ENCODE peak calls at places on chromosome X, in nine cellular contexts. One of them, this sample, is unnamed.

GRCh38 chrX:129777218-129777768 is 2.5 kb upstream of the SASH3 start:
- DNase-seq in astrocyte of the cerebellum: no peak
- DNase-seq in mucosa of descending colon: peak; percentile 90
- DNase-seq in OCI-LY7: peak; percentile 84
- DNase-seq in HCT116: no peak
- DNase-seq in IMR-90: no peak
- DNase-seq in PC-9: peak; percentile 66
- DNase-seq in endothelial cell: no peak
- DNase-seq in AG04450: no peak
- DNase-seq in this sample: peak; percentile 80

GRCh38 chrX:130028196-130028595 is 45.8 kb downstream of the BCORL1 start:
- DNase-seq in astrocyte of the cerebellum: no peak
- DNase-seq in mucosa of descending colon: no peak
- DNase-seq in OCI-LY7: peak; percentile 37
- DNase-seq in HCT116: peak; percentile 3
- DNase-seq in IMR-90: peak; percentile 39
- DNase-seq in PC-9: peak; percentile 51
- DNase-seq in endothelial cell: peak; percentile 55
- DNase-seq in AG04450: peak; percentile 2
- DNase-seq in this sample: peak; percentile 57

GRCh38 chrX:104659037-104659744 is 93.2 kb downstream of the IL1RAPL2 start:
- DNase-seq in astrocyte of the cerebellum: peak; percentile 53
- DNase-seq in mucosa of descending colon: no peak
- DNase-seq in OCI-LY7: no peak
- DNase-seq in HCT116: no peak
- DNase-seq in IMR-90: no peak
- DNase-seq in PC-9: peak; percentile 17
- DNase-seq in endothelial cell: no peak
- DNase-seq in AG04450: no peak
- DNase-seq in this sample: no peak

GRCh38 chrX:152925835-152926234 is 28.0 kb downstream of the ZNF185 start:
- DNase-seq in astrocyte of the cerebellum: no peak
- DNase-seq in mucosa of descending colon: no peak
- DNase-seq in OCI-LY7: no peak
- DNase-seq in HCT116: no peak
- DNase-seq in IMR-90: no peak
- DNase-seq in PC-9: no peak
- DNase-seq in endothelial cell: no peak
- DNase-seq in AG04450: no peak
- DNase-seq in this sample: no peak

GRCh38 chrX:153492153-153492454 is 2.7 kb upstream of the BGN start:
- DNase-seq in astrocyte of the cerebellum: no peak
- DNase-seq in mucosa of descending colon: no peak
- DNase-seq in OCI-LY7: no peak
- DNase-seq in HCT116: no peak
- DNase-seq in IMR-90: no peak
- DNase-seq in PC-9: no peak
- DNase-seq in endothelial cell: no peak
- DNase-seq in AG04450: no peak
- DNase-seq in this sample: no peak

GRCh38 chrX:128781506-128781905 is 729.3 kb upstream of the ACTRT1 start:
- DNase-seq in astrocyte of the cerebellum: no peak
- DNase-seq in mucosa of descending colon: no peak
- DNase-seq in OCI-LY7: peak; percentile 26
- DNase-seq in HCT116: no peak
- DNase-seq in IMR-90: no peak
- DNase-seq in PC-9: peak; percentile 18
- DNase-seq in endothelial cell: peak; percentile 49
- DNase-seq in AG04450: no peak
- DNase-seq in this sample: peak; percentile 30

GRCh38 chrX:1554469-1555210 is 17.7 kb upstream of the P2RY8 start:
- DNase-seq in astrocyte of the cerebellum: no peak
- DNase-seq in mucosa of descending colon: peak; percentile 64
- DNase-seq in OCI-LY7: peak; percentile 54
- DNase-seq in HCT116: no peak
- DNase-seq in IMR-90: no peak
- DNase-seq in PC-9: no peak
- DNase-seq in endothelial cell: no peak
- DNase-seq in AG04450: no peak
- DNase-seq in this sample: peak; percentile 29

GRCh38 chrX:1534321-1535168 is 2.4 kb downstream of the P2RY8 start:
- DNase-seq in astrocyte of the cerebellum: no peak
- DNase-seq in mucosa of descending colon: no peak
- DNase-seq in OCI-LY7: peak; percentile 69
- DNase-seq in HCT116: no peak
- DNase-seq in IMR-90: no peak
- DNase-seq in PC-9: no peak
- DNase-seq in endothelial cell: no peak
- DNase-seq in AG04450: no peak
- DNase-seq in this sample: peak; percentile 82

GRCh38 chrX:2549874-2550273 is 49.1 kb upstream of the DHRSX start:
- DNase-seq in astrocyte of the cerebellum: no peak
- DNase-seq in mucosa of descending colon: no peak
- DNase-seq in OCI-LY7: no peak
- DNase-seq in HCT116: no peak
- DNase-seq in IMR-90: no peak
- DNase-seq in PC-9: no peak
- DNase-seq in endothelial cell: no peak
- DNase-seq in AG04450: no peak
- DNase-seq in this sample: no peak

DNA sequence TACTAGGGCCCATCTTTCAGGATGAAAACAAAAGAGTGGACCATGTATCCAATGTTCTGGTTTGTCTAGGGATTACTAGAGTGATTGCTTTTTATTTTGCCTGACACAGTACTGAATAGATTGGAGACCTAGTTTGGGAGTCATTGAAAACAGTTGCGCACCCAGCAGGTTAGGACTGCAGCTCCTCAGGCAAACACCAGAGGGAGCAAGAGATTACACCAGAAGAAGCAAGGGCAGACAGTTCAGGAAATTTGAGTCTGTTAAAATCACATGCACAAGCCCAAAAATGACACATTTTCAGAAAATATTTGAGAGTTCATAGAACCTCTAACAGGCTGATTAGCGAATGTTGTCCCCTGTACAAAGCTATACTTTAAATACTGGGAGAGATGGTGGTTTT is 55.6 kb downstream of the CYLC1 start:
- DNase-seq in astrocyte of the cerebellum: no peak
- DNase-seq in mucosa of descending colon: no peak
- DNase-seq in OCI-LY7: peak; percentile 1
- DNase-seq in HCT116: no peak
- DNase-seq in IMR-90: peak; percentile 11
- DNase-seq in PC-9: peak; percentile 14
- DNase-seq in endothelial cell: peak; percentile 24
- DNase-seq in AG04450: no peak
- DNase-seq in this sample: peak; percentile 0
- TF ChIP-seq CTCF in astrocyte of the cerebellum: peak; percentile 43
- TF ChIP-seq CTCF in mucosa of descending colon: peak; percentile 25
- TF ChIP-seq CTCF in OCI-LY7: peak; percentile 54
- TF ChIP-seq CTCF in HCT116: no peak
- TF ChIP-seq CTCF in IMR-90: peak; percentile 54
- TF ChIP-seq CTCF in PC-9: peak; percentile 63
- TF ChIP-seq CTCF in endothelial cell: peak; percentile 49
- TF ChIP-seq CTCF in AG04450: peak; percentile 33
- TF ChIP-seq CTCF in this sample: no peak

DNA sequence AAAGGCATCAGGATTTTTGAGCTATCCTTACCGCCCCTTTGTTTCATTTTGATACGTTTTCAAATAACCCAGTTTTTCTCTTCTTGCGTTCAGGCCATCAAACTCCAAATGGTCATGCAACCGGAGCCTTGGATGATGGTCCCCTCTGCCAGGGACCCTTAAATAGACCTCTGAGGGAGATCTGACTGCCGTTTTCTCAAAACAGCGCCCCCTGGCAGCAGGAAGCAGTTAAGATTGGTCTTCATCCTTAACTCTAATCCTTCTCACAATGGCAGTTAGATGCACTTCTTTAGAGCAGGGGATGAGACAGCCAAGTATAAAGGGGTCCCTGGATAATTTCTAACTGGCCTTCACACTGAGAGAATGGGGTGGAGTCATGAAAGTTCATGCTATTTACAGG is 525.0 kb upstream of the SPANXN1 start:
- DNase-seq in astrocyte of the cerebellum: no peak
- DNase-seq in mucosa of descending colon: no peak
- DNase-seq in OCI-LY7: no peak
- DNase-seq in HCT116: no peak
- DNase-seq in IMR-90: no peak
- DNase-seq in PC-9: no peak
- DNase-seq in endothelial cell: no peak
- DNase-seq in AG04450: no peak
- DNase-seq in this sample: no peak
- TF ChIP-seq CTCF in astrocyte of the cerebellum: no peak
- TF ChIP-seq CTCF in mucosa of descending colon: no peak
- TF ChIP-seq CTCF in OCI-LY7: peak; percentile 38
- TF ChIP-seq CTCF in HCT116: no peak
- TF ChIP-seq CTCF in IMR-90: no peak
- TF ChIP-seq CTCF in PC-9: peak; percentile 42
- TF ChIP-seq CTCF in endothelial cell: no peak
- TF ChIP-seq CTCF in AG04450: no peak
- TF ChIP-seq CTCF in this sample: no peak

GRCh38 chrX:151801980-151802379 is 67.4 kb downstream of the CNGA2 start:
- DNase-seq in astrocyte of the cerebellum: no peak
- DNase-seq in mucosa of descending colon: no peak
- DNase-seq in OCI-LY7: no peak
- DNase-seq in HCT116: no peak
- DNase-seq in IMR-90: no peak
- DNase-seq in PC-9: peak; percentile 17
- DNase-seq in endothelial cell: no peak
- DNase-seq in AG04450: no peak
- DNase-seq in this sample: no peak
- TF ChIP-seq CTCF in astrocyte of the cerebellum: no peak
- TF ChIP-seq CTCF in mucosa of descending colon: no peak
- TF ChIP-seq CTCF in OCI-LY7: no peak
- TF ChIP-seq CTCF in HCT116: peak; percentile 35
- TF ChIP-seq CTCF in IMR-90: peak; percentile 16
- TF ChIP-seq CTCF in PC-9: peak; percentile 72
- TF ChIP-seq CTCF in endothelial cell: no peak
- TF ChIP-seq CTCF in AG04450: peak; percentile 40
- TF ChIP-seq CTCF in this sample: no peak

GRCh38 chrX:119635179-119635578 is 29.0 kb upstream of the NKRF start:
- DNase-seq in astrocyte of the cerebellum: no peak
- DNase-seq in mucosa of descending colon: no peak
- DNase-seq in OCI-LY7: no peak
- DNase-seq in HCT116: no peak
- DNase-seq in IMR-90: no peak
- DNase-seq in PC-9: no peak
- DNase-seq in endothelial cell: no peak
- DNase-seq in AG04450: no peak
- DNase-seq in this sample: no peak

GRCh38 chrX:119640621-119641020 is 34.4 kb upstream of the NKRF start:
- DNase-seq in astrocyte of the cerebellum: no peak
- DNase-seq in mucosa of descending colon: no peak
- DNase-seq in OCI-LY7: no peak
- DNase-seq in HCT116: no peak
- DNase-seq in IMR-90: no peak
- DNase-seq in PC-9: no peak
- DNase-seq in endothelial cell: no peak
- DNase-seq in AG04450: no peak
- DNase-seq in this sample: no peak

GRCh38 chrX:119636419-119636818 is 30.2 kb upstream of the NKRF start:
- DNase-seq in astrocyte of the cerebellum: no peak
- DNase-seq in mucosa of descending colon: no peak
- DNase-seq in OCI-LY7: no peak
- DNase-seq in HCT116: no peak
- DNase-seq in IMR-90: no peak
- DNase-seq in PC-9: no peak
- DNase-seq in endothelial cell: no peak
- DNase-seq in AG04450: no peak
- DNase-seq in this sample: peak; percentile 24

GRCh38 chrX:119635799-119636198 is 29.6 kb upstream of the NKRF start:
- DNase-seq in astrocyte of the cerebellum: no peak
- DNase-seq in mucosa of descending colon: no peak
- DNase-seq in OCI-LY7: no peak
- DNase-seq in HCT116: no peak
- DNase-seq in IMR-90: no peak
- DNase-seq in PC-9: no peak
- DNase-seq in endothelial cell: no peak
- DNase-seq in AG04450: no peak
- DNase-seq in this sample: no peak

GRCh38 chrX:119638725-119639471 is 32.7 kb upstream of the NKRF start:
- DNase-seq in astrocyte of the cerebellum: no peak
- DNase-seq in mucosa of descending colon: no peak
- DNase-seq in OCI-LY7: no peak
- DNase-seq in HCT116: no peak
- DNase-seq in IMR-90: peak; percentile 6
- DNase-seq in PC-9: no peak
- DNase-seq in endothelial cell: no peak
- DNase-seq in AG04450: no peak
- DNase-seq in this sample: no peak
- TF ChIP-seq CTCF in astrocyte of the cerebellum: no peak
- TF ChIP-seq CTCF in mucosa of descending colon: no peak
- TF ChIP-seq CTCF in OCI-LY7: no peak
- TF ChIP-seq CTCF in HCT116: no peak
- TF ChIP-seq CTCF in IMR-90: no peak
- TF ChIP-seq CTCF in PC-9: no peak
- TF ChIP-seq CTCF in endothelial cell: no peak
- TF ChIP-seq CTCF in AG04450: no peak
- TF ChIP-seq CTCF in this sample: no peak

GRCh38 chrX:112147206-112147605 is 64.6 kb upstream of the TRPC5 start:
- DNase-seq in astrocyte of the cerebellum: no peak
- DNase-seq in mucosa of descending colon: no peak
- DNase-seq in OCI-LY7: peak; percentile 2
- DNase-seq in HCT116: no peak
- DNase-seq in IMR-90: peak; percentile 29
- DNase-seq in PC-9: no peak
- DNase-seq in endothelial cell: peak; percentile 6
- DNase-seq in AG04450: no peak
- DNase-seq in this sample: no peak
- TF ChIP-seq CTCF in astrocyte of the cerebellum: peak; percentile 55
- TF ChIP-seq CTCF in mucosa of descending colon: no peak
- TF ChIP-seq CTCF in OCI-LY7: peak; percentile 47
- TF ChIP-seq CTCF in HCT116: no peak
- TF ChIP-seq CTCF in IMR-90: peak; percentile 54
- TF ChIP-seq CTCF in PC-9: peak; percentile 73
- TF ChIP-seq CTCF in endothelial cell: peak; percentile 45
- TF ChIP-seq CTCF in AG04450: peak; percentile 43
- TF ChIP-seq CTCF in this sample: no peak